ENCODE peak calls at places on chromosome 22, in ten cellular contexts. J, S, K, A, C, B, L, O, N and Y are unnamed samples.
A peak's percentile ranks its signal among the peaks of the same experiment; 100 is the strongest.

GRCh38 chr22:48443680-48444079 is 1384.0 kb downstream of the BRD1 start:
- DNase-seq in S (no peak), N (no peak), O (no peak), A (no peak), C (no peak), B (no peak), L (no peak), J (no peak), K (no peak), Y (no peak)

GRCh38 chr22:29224121-29224858 is 18.6 kb downstream of the EMID1 start:
- DNase-seq in J (no peak), O (no peak), L (no peak), B (no peak), C (no peak), K (no peak), S (no peak), A (peak; percentile 52), N (no peak), Y (no peak)

GRCh38 chr22:19565921-19566598 is 41.9 kb upstream of the CLDN5 start:
- DNase-seq in A (no peak), J (no peak), O (no peak), K (no peak), B (no peak), N (no peak), L (no peak), S (peak; percentile 4), C (no peak), Y (no peak)

GRCh38 chr22:23555118-23555517 is 25.0 kb downstream of the IGLL1 start:
- DNase-seq in A (no peak), K (no peak), C (no peak), L (no peak), O (no peak), J (no peak), B (no peak), S (no peak), N (no peak), Y (no peak)

GRCh38 chr22:40898850-40899357 is 37.0 kb upstream of the DNAJB7 start:
- DNase-seq in O (peak; percentile 70), S (peak; percentile 49), J (peak; percentile 31), N (no peak), A (no peak), B (peak; percentile 3), K (peak; percentile 68), C (peak; percentile 61), L (peak; percentile 64), Y (peak; percentile 80)

GRCh38 chr22:41350087-41350486 is 31.7 kb upstream of the TEF start:
- DNase-seq in C (no peak), A (no peak), N (no peak), K (peak; percentile 68), J (no peak), O (peak; percentile 39), S (no peak), L (no peak), B (no peak), Y (no peak)

GRCh38 chr22:19622061-19622441 is 92.3 kb upstream of the SEPTIN5 start:
- DNase-seq in B (no peak), C (no peak), K (no peak), O (no peak), J (no peak), A (no peak), L (no peak), N (no peak), S (no peak), Y (no peak)

GRCh38 chr22:38068641-38069371 is 11.6 kb downstream of the PICK1 start:
- DNase-seq in B (no peak), O (no peak), N (no peak), A (no peak), K (no peak), J (no peak), L (no peak), C (no peak), S (no peak), Y (no peak)

GRCh38 chr22:40668611-40669390 is 10.5 kb upstream of the MCHR1 start:
- DNase-seq in C (peak; percentile 72), L (peak; percentile 46), O (peak; percentile 95), J (no peak), S (peak; percentile 88), B (no peak), K (peak; percentile 92), A (no peak), N (no peak), Y (peak; percentile 55)

GRCh38 chr22:35023692-35024363 is 42.1 kb upstream of the ISX start:
- DNase-seq in O (peak; percentile 43), A (peak; percentile 50), K (peak; percentile 39), L (no peak), B (peak; percentile 67), N (peak; percentile 74), J (no peak), C (peak; percentile 11), S (no peak), Y (peak; percentile 53)

GRCh38 chr22:35873426-35873825 is 155.2 kb downstream of the RBFOX2 start:
- DNase-seq in A (no peak), B (no peak), J (no peak), N (no peak), L (no peak), O (no peak), S (no peak), C (no peak), K (no peak), Y (no peak)

GRCh38 chr22:44807232-44807631 is 54.9 kb downstream of the ARHGAP8 start:
- DNase-seq in B (no peak), J (no peak), C (no peak), L (no peak), O (no peak), S (no peak), K (no peak), N (no peak), A (no peak), Y (no peak)

GRCh38 chr22:40552070-40552469 is 84.4 kb downstream of the MRTFA start:
- DNase-seq in L (no peak), C (no peak), O (peak; percentile 34), J (no peak), A (no peak), B (no peak), K (no peak), N (no peak), S (no peak), Y (no peak)

GRCh38 chr22:40654522-40655167 is 18.1 kb upstream of the MRTFA start:
- DNase-seq in S (peak; percentile 52), L (peak; percentile 2), C (peak; percentile 34), A (peak; percentile 62), K (peak; percentile 85), N (peak; percentile 53), J (no peak), O (peak; percentile 83), B (no peak), Y (peak; percentile 35)

GRCh38 chr22:40729284-40729683 is 50.0 kb downstream of the MCHR1 start:
- DNase-seq in K (no peak), S (no peak), O (no peak), A (no peak), C (no peak), N (no peak), L (no peak), J (no peak), B (no peak), Y (no peak)

GRCh38 chr22:38461057-38461413 is 6.0 kb upstream of the KCNJ4 start:
- DNase-seq in A (no peak), B (no peak), O (no peak), N (no peak), C (no peak), S (no peak), J (no peak), K (no peak), L (no peak), Y (no peak)

GRCh38 chr22:36350751-36351594 is 36.8 kb downstream of the MYH9 start:
- DNase-seq in K (peak; percentile 92), B (no peak), C (no peak), A (no peak), J (no peak), S (peak; percentile 72), O (no peak), L (no peak), N (no peak), Y (no peak)

GRCh38 chr22:25623310-25623734 is 58.8 kb downstream of the GRK3 start:
- DNase-seq in K (no peak), J (no peak), O (no peak), C (no peak), N (no peak), S (no peak), B (no peak), L (no peak), A (no peak), Y (no peak)

GRCh38 chr22:23675502-23676415 is 15.1 kb upstream of the RGL4 start:
- DNase-seq in A (no peak), N (no peak), O (no peak), K (no peak), S (peak; percentile 16), J (no peak), C (no peak), L (no peak), B (no peak), Y (no peak)

GRCh38 chr22:36737776-36738175 is 34.2 kb upstream of the CACNG2 start:
- DNase-seq in B (no peak), J (no peak), S (no peak), C (no peak), K (no peak), L (no peak), O (no peak), N (no peak), A (no peak), Y (no peak)

GRCh38 chr22:24483966-24484545 is 11.1 kb upstream of the UPB1 start:
- DNase-seq in O (no peak), K (no peak), A (no peak), C (no peak), B (no peak), J (no peak), S (no peak), L (no peak), N (no peak), Y (no peak)

GRCh38 chr22:27309713-27310112 is 491.8 kb downstream of the MN1 start:
- DNase-seq in S (no peak), N (no peak), L (no peak), O (no peak), C (no peak), K (no peak), A (no peak), J (no peak), B (no peak), Y (no peak)

GRCh38 chr22:49998718-49999062 is 13.9 kb downstream of the IL17REL start:
- DNase-seq in S (no peak), B (no peak), C (no peak), J (no peak), O (no peak), L (no peak), K (no peak), A (no peak), N (no peak), Y (no peak)

GRCh38 chr22:17890245-17890671 is 116.0 kb upstream of the BID start:
- DNase-seq in L (no peak), K (no peak), J (no peak), O (no peak), N (peak; percentile 57), S (peak; percentile 45), B (no peak), C (no peak), A (no peak), Y (no peak)

GRCh38 chr22:44088976-44089570 is 65.0 kb downstream of the PARVB start:
- DNase-seq in N (no peak), K (peak; percentile 21), O (peak; percentile 17), C (no peak), S (peak; percentile 55), J (peak; percentile 17), L (no peak), A (no peak), B (no peak), Y (no peak)

GRCh38 chr22:19075404-19075803 is 46.8 kb downstream of the DGCR2 start:
- DNase-seq in K (no peak), N (no peak), J (no peak), L (no peak), A (no peak), C (no peak), O (no peak), S (no peak), B (no peak), Y (no peak)

GRCh38 chr22:43546186-43546585 is 134.4 kb downstream of the MPPED1 start:
- DNase-seq in K (no peak), N (no peak), O (no peak), C (no peak), S (no peak), J (no peak), L (no peak), B (no peak), A (no peak), Y (no peak)

GRCh38 chr22:45475876-45476514 is 26.7 kb upstream of the FBLN1 start:
- DNase-seq in N (no peak), S (no peak), A (no peak), K (no peak), C (no peak), J (no peak), B (no peak), L (no peak), O (no peak), Y (no peak)